ENCODE peak calls at places on chromosome 17, in nine cellular contexts. One of them, this sample, is unnamed.

GRCh38 chr17:50596191-50597037 is 35.9 kb downstream of the CACNA1G start:
- DNase-seq in nephron progenitor cell: peak
- DNase-seq in left ventricle myocardium superior: no peak
- DNase-seq in Right ventricle myocardium inferior: no peak
- DNase-seq in left colon: no peak
- DNase-seq in small intestine: peak
- DNase-seq in NCI-H774: no peak
- DNase-seq in cardiac fibroblast: no peak
- DNase-seq in heart left ventricle: no peak
- DNase-seq in this sample: no peak

GRCh38 chr17:19720631-19721426 is 4.4 kb upstream of the SLC47A2 start:
- DNase-seq in left ventricle myocardium superior: no peak
- DNase-seq in cardiac fibroblast: no peak
- DNase-seq in left colon: peak
- DNase-seq in Right ventricle myocardium inferior: peak
- DNase-seq in NCI-H774: no peak
- DNase-seq in nephron progenitor cell: peak
- DNase-seq in heart left ventricle: peak
- DNase-seq in small intestine: peak
- DNase-seq in this sample: no peak

GRCh38 chr17:44830359-44831269 is 527 bp upstream of the GJC1 start:
- DNase-seq in small intestine: no peak
- DNase-seq in heart left ventricle: no peak
- DNase-seq in left colon: no peak
- DNase-seq in NCI-H774: no peak
- DNase-seq in left ventricle myocardium superior: peak
- DNase-seq in Right ventricle myocardium inferior: no peak
- DNase-seq in nephron progenitor cell: no peak
- DNase-seq in cardiac fibroblast: peak
- DNase-seq in this sample: peak

GRCh38 chr17:21002309-21003006 is 40.4 kb downstream of the USP22 start:
- DNase-seq in small intestine: no peak
- DNase-seq in Right ventricle myocardium inferior: no peak
- DNase-seq in nephron progenitor cell: no peak
- DNase-seq in left ventricle myocardium superior: no peak
- DNase-seq in heart left ventricle: no peak
- DNase-seq in cardiac fibroblast: no peak
- DNase-seq in left colon: no peak
- DNase-seq in NCI-H774: no peak
- DNase-seq in this sample: no peak

GRCh38 chr17:55577011-55577586 is 65.8 kb upstream of the SMIM36 start:
- DNase-seq in NCI-H774: no peak
- DNase-seq in left ventricle myocardium superior: peak
- DNase-seq in left colon: no peak
- DNase-seq in Right ventricle myocardium inferior: peak
- DNase-seq in nephron progenitor cell: no peak
- DNase-seq in small intestine: peak
- DNase-seq in cardiac fibroblast: peak
- DNase-seq in heart left ventricle: peak
- DNase-seq in this sample: peak

GRCh38 chr17:9195346-9195870 is 174.1 kb downstream of the NTN1 start:
- DNase-seq in Right ventricle myocardium inferior: peak
- DNase-seq in nephron progenitor cell: no peak
- DNase-seq in cardiac fibroblast: no peak
- DNase-seq in left colon: no peak
- DNase-seq in left ventricle myocardium superior: no peak
- DNase-seq in small intestine: no peak
- DNase-seq in heart left ventricle: no peak
- DNase-seq in NCI-H774: no peak
- DNase-seq in this sample: no peak

GRCh38 chr17:77778636-77779524 is 179.6 kb upstream of the TNRC6C start:
- DNase-seq in NCI-H774: no peak
- DNase-seq in left colon: peak
- DNase-seq in small intestine: no peak
- DNase-seq in Right ventricle myocardium inferior: peak
- DNase-seq in cardiac fibroblast: peak
- DNase-seq in heart left ventricle: peak
- DNase-seq in left ventricle myocardium superior: peak
- DNase-seq in nephron progenitor cell: no peak
- DNase-seq in this sample: peak

GRCh38 chr17:7929158-7930029 is at the start of gene KCNAB3:
- DNase-seq in heart left ventricle: peak
- DNase-seq in nephron progenitor cell: peak
- DNase-seq in left ventricle myocardium superior: peak
- DNase-seq in NCI-H774: no peak
- DNase-seq in left colon: no peak
- DNase-seq in small intestine: peak
- DNase-seq in Right ventricle myocardium inferior: no peak
- DNase-seq in cardiac fibroblast: peak
- DNase-seq in this sample: no peak

GRCh38 chr17:65078441-65079160 is 22.1 kb upstream of the GNA13 start:
- DNase-seq in small intestine: no peak
- DNase-seq in nephron progenitor cell: no peak
- DNase-seq in NCI-H774: no peak
- DNase-seq in Right ventricle myocardium inferior: no peak
- DNase-seq in heart left ventricle: no peak
- DNase-seq in left colon: no peak
- DNase-seq in left ventricle myocardium superior: no peak
- DNase-seq in cardiac fibroblast: peak
- DNase-seq in this sample: no peak

GRCh38 chr17:67025216-67025792 is 19.1 kb upstream of the CACNG1 start:
- DNase-seq in left colon: peak
- DNase-seq in NCI-H774: no peak
- DNase-seq in heart left ventricle: no peak
- DNase-seq in cardiac fibroblast: no peak
- DNase-seq in nephron progenitor cell: no peak
- DNase-seq in Right ventricle myocardium inferior: no peak
- DNase-seq in small intestine: peak
- DNase-seq in left ventricle myocardium superior: no peak
- DNase-seq in this sample: no peak

GRCh38 chr17:44556854-44557606 is at the start of gene FZD2:
- DNase-seq in NCI-H774: peak
- DNase-seq in small intestine: peak
- DNase-seq in heart left ventricle: peak
- DNase-seq in Right ventricle myocardium inferior: peak
- DNase-seq in cardiac fibroblast: peak
- DNase-seq in nephron progenitor cell: peak
- DNase-seq in left ventricle myocardium superior: peak
- DNase-seq in left colon: peak
- DNase-seq in this sample: peak

GRCh38 chr17:28500712-28501379 is 5.3 kb upstream of the FOXN1 start:
- DNase-seq in heart left ventricle: peak
- DNase-seq in left ventricle myocardium superior: no peak
- DNase-seq in left colon: no peak
- DNase-seq in Right ventricle myocardium inferior: no peak
- DNase-seq in NCI-H774: no peak
- DNase-seq in small intestine: no peak
- DNase-seq in cardiac fibroblast: no peak
- DNase-seq in nephron progenitor cell: peak
- DNase-seq in this sample: no peak

GRCh38 chr17:81230043-81230820 is 7.5 kb upstream of the CEP131 start:
- DNase-seq in NCI-H774: no peak
- DNase-seq in cardiac fibroblast: no peak
- DNase-seq in nephron progenitor cell: no peak
- DNase-seq in left ventricle myocardium superior: no peak
- DNase-seq in small intestine: no peak
- DNase-seq in Right ventricle myocardium inferior: no peak
- DNase-seq in left colon: no peak
- DNase-seq in heart left ventricle: no peak
- DNase-seq in this sample: peak

GRCh38 chr17:7560172-7561027 is 1.3 kb upstream of the SENP3 start:
- DNase-seq in NCI-H774: no peak
- DNase-seq in heart left ventricle: peak
- DNase-seq in left ventricle myocardium superior: peak
- DNase-seq in nephron progenitor cell: peak
- DNase-seq in left colon: peak
- DNase-seq in Right ventricle myocardium inferior: no peak
- DNase-seq in cardiac fibroblast: peak
- DNase-seq in small intestine: peak
- DNase-seq in this sample: peak

GRCh38 chr17:66737524-66737923 is 97.4 kb upstream of the CACNG5 start:
- DNase-seq in Right ventricle myocardium inferior: no peak
- DNase-seq in left colon: no peak
- DNase-seq in heart left ventricle: no peak
- DNase-seq in cardiac fibroblast: peak
- DNase-seq in left ventricle myocardium superior: peak
- DNase-seq in NCI-H774: no peak
- DNase-seq in small intestine: no peak
- DNase-seq in nephron progenitor cell: peak
- DNase-seq in this sample: peak

GRCh38 chr17:28227278-28228108 is 91.5 kb upstream of the TMEM97 start:
- DNase-seq in left colon: peak
- DNase-seq in cardiac fibroblast: peak
- DNase-seq in small intestine: peak
- DNase-seq in heart left ventricle: no peak
- DNase-seq in Right ventricle myocardium inferior: no peak
- DNase-seq in left ventricle myocardium superior: peak
- DNase-seq in NCI-H774: peak
- DNase-seq in nephron progenitor cell: peak
- DNase-seq in this sample: peak

GRCh38 chr17:21209511-21210175 is 4.3 kb downstream of the TMEM11 start:
- DNase-seq in nephron progenitor cell: no peak
- DNase-seq in Right ventricle myocardium inferior: no peak
- DNase-seq in left colon: peak
- DNase-seq in small intestine: peak
- DNase-seq in NCI-H774: no peak
- DNase-seq in left ventricle myocardium superior: peak
- DNase-seq in cardiac fibroblast: no peak
- DNase-seq in heart left ventricle: no peak
- DNase-seq in this sample: no peak

GRCh38 chr17:78883533-78884131 is 19.4 kb downstream of the CEP295NL start:
- DNase-seq in NCI-H774: peak
- DNase-seq in cardiac fibroblast: peak
- DNase-seq in left colon: peak
- DNase-seq in heart left ventricle: peak
- DNase-seq in nephron progenitor cell: peak
- DNase-seq in small intestine: no peak
- DNase-seq in left ventricle myocardium superior: peak
- DNase-seq in Right ventricle myocardium inferior: peak
- DNase-seq in this sample: peak

GRCh38 chr17:17682293-17682736 is 1.1 kb downstream of the RAI1 start:
- DNase-seq in cardiac fibroblast: peak
- DNase-seq in NCI-H774: no peak
- DNase-seq in heart left ventricle: peak
- DNase-seq in nephron progenitor cell: peak
- DNase-seq in small intestine: peak
- DNase-seq in left ventricle myocardium superior: peak
- DNase-seq in left colon: no peak
- DNase-seq in Right ventricle myocardium inferior: no peak
- DNase-seq in this sample: peak

GRCh38 chr17:1555618-1556471 is 6.7 kb downstream of the PITPNA start:
- DNase-seq in small intestine: peak
- DNase-seq in nephron progenitor cell: no peak
- DNase-seq in Right ventricle myocardium inferior: no peak
- DNase-seq in left colon: peak
- DNase-seq in heart left ventricle: no peak
- DNase-seq in NCI-H774: no peak
- DNase-seq in left ventricle myocardium superior: no peak
- DNase-seq in cardiac fibroblast: no peak
- DNase-seq in this sample: no peak

GRCh38 chr17:66337866-66338472 is 35.6 kb downstream of the PRKCA start:
- DNase-seq in left colon: no peak
- DNase-seq in NCI-H774: no peak
- DNase-seq in left ventricle myocardium superior: no peak
- DNase-seq in small intestine: no peak
- DNase-seq in heart left ventricle: no peak
- DNase-seq in Right ventricle myocardium inferior: no peak
- DNase-seq in cardiac fibroblast: no peak
- DNase-seq in nephron progenitor cell: no peak
- DNase-seq in this sample: no peak